ENCODE peak calls at places on chromosomes 11 and 22, in five cellular contexts. I is effector memory CD4-positive, alpha-beta T cell; L is lung; C is tibial artery; N is cardiac muscle cell. T is an unnamed sample. For H3K4me1, the result is how much of the 10 kb centered on the place peaks cover.

GRCh38 chr11:67408437-67409200 is 4.7 kb downstream of the TBC1D10C start:
- DNase-seq in I (no peak), L (no peak), C (no peak), N (no peak), T (no peak)

GRCh38 chr11:64229090-64229958 is 1.0 kb upstream of the DNAJC4 start:
- DNase-seq in I (no peak), L (no peak), C (no peak), N (no peak), T (no peak)

GRCh38 chr11:65920035-65920802 is 993 bp downstream of the DRAP1 start:
- DNase-seq in I (no peak), L (no peak), C (peak), N (no peak), T (no peak)

GRCh38 chr11:93480756-93481155 is 62.4 kb downstream of the SMCO4 start:
- DNase-seq in I (no peak), L (no peak), C (no peak), N (no peak), T (no peak)

GRCh38 chr11:106706355-106706754 is 311.9 kb downstream of the GUCY1A2 start:
- DNase-seq in I (no peak), L (no peak), C (no peak), N (no peak), T (no peak)

GRCh38 chr11:73194593-73194992 is 23.5 kb upstream of the P2RY2 start:
- DNase-seq in I (no peak), L (no peak), C (peak), N (no peak), T (no peak)

GRCh38 chr22:46033256-46034200 is 56.6 kb upstream of the WNT7B start:
- DNase-seq in I (no peak), L (no peak), C (peak), N (no peak), T (no peak)

GRCh38 chr11:72443016-72443415 is 8.7 kb upstream of the CLPB start:
- DNase-seq in I (no peak), L (no peak), C (no peak), N (no peak), T (no peak)

GRCh38 chr11:70729949-70730348 is 331.6 kb downstream of the CTTN start:
- DNase-seq in I (no peak), L (no peak), C (peak), N (no peak), T (no peak)

GRCh38 chr11:35337136-35337918 is 82.0 kb downstream of the SLC1A2 start:
- DNase-seq in I (no peak), L (no peak), C (no peak), N (no peak), T (no peak)

GRCh38 chr11:69218946-69219720 is 63.4 kb downstream of the SMIM38 start:
- DNase-seq in I (no peak), L (no peak), C (no peak), N (no peak), T (no peak)

GRCh38 chr11:47235163-47235562 is 13.5 kb downstream of the ACP2 start:
- DNase-seq in I (no peak), L (no peak), C (no peak), N (no peak), T (no peak)

GRCh38 chr11:104124979-104125378 is 39.0 kb downstream of the PDGFD start:
- DNase-seq in I (no peak), L (no peak), C (no peak), N (no peak), T (no peak)

GRCh38 chr22:49934144-49934890 is 15.9 kb downstream of the CRELD2 start:
- DNase-seq in I (peak), L (peak), C (no peak), N (no peak), T (no peak)

GRCh38 chr11:67270256-67271211 is 4.3 kb downstream of the GRK2 start:
- DNase-seq in I (no peak), L (no peak), C (peak), N (no peak), T (no peak)

GRCh38 chr11:33514079-33514690 is 186.4 kb downstream of the C11orf91 start:
- DNase-seq in I (no peak), L (no peak), C (no peak), N (no peak), T (no peak)

GRCh38 chr11:17752144-17752543 is 17.6 kb downstream of the KCNC1 start:
- DNase-seq in I (no peak), L (no peak), C (no peak), N (no peak), T (no peak)

GRCh38 chr11:122917311-122917710 is 34.8 kb downstream of the JHY start:
- DNase-seq in I (no peak), L (peak), C (no peak), N (no peak), T (no peak)

GRCh38 chr22:50305658-50306566 is 1.5 kb downstream of the PLXNB2 start:
- DNase-seq in I (no peak), L (peak), C (peak), N (peak), T (no peak)

GRCh38 chr11:16809901-16810668 is 71.6 kb downstream of the C11orf58 start:
- DNase-seq in I (no peak), L (no peak), C (peak), N (no peak), T (no peak)

GRCh38 chr22:39569066-39569465 is 1.5 kb upstream of the CACNA1I start:
- DNase-seq in I (no peak), L (no peak), C (no peak), N (no peak), T (no peak)

GRCh38 chr11:64724863-64725535 is 2.0 kb upstream of the NRXN2 start:
- DNase-seq in I (no peak), L (no peak), C (no peak), N (no peak), T (no peak)

GRCh38 chr22:37894939-37895670 is 11.0 kb upstream of the MICALL1 start:
- DNase-seq in I (no peak), L (no peak), C (no peak), N (peak), T (no peak)

GRCh38 chr11:78961186-78961782 is 386.6 kb upstream of the NARS2 start:
- DNase-seq in I (no peak), L (peak), C (no peak), N (no peak), T (peak)

GRCh38 chr11:77470971-77471370 is 2.9 kb downstream of the PAK1 start:
- DNase-seq in I (no peak), L (no peak), C (no peak), N (no peak), T (no peak)

GRCh38 chr11:119169272-119169719 is 771 bp downstream of the NLRX1 start:
- DNase-seq in I (no peak), L (peak), C (peak), N (peak), T (peak)

GRCh38 chr11:122853971-122854446 is 15.7 kb downstream of the CRTAM start:
- DNase-seq in I (no peak), L (peak), C (no peak), N (peak), T (peak)

GRCh38 chr11:84558085-84558905 is 1068.8 kb downstream of the DLG2 start:
- DNase-seq in I (no peak), L (no peak), C (no peak), N (peak), T (no peak)

GRCh38 chr11:3723014-3723708 is 52.0 kb upstream of the CHRNA10 start:
- DNase-seq in I (no peak), L (no peak), C (no peak), N (no peak), T (no peak)

GRCh38 chr11:57513911-57514537 is 1.5 kb downstream of the SLC43A1 start:
- DNase-seq in I (no peak), L (peak), C (peak), N (peak), T (no peak)

DNA sequence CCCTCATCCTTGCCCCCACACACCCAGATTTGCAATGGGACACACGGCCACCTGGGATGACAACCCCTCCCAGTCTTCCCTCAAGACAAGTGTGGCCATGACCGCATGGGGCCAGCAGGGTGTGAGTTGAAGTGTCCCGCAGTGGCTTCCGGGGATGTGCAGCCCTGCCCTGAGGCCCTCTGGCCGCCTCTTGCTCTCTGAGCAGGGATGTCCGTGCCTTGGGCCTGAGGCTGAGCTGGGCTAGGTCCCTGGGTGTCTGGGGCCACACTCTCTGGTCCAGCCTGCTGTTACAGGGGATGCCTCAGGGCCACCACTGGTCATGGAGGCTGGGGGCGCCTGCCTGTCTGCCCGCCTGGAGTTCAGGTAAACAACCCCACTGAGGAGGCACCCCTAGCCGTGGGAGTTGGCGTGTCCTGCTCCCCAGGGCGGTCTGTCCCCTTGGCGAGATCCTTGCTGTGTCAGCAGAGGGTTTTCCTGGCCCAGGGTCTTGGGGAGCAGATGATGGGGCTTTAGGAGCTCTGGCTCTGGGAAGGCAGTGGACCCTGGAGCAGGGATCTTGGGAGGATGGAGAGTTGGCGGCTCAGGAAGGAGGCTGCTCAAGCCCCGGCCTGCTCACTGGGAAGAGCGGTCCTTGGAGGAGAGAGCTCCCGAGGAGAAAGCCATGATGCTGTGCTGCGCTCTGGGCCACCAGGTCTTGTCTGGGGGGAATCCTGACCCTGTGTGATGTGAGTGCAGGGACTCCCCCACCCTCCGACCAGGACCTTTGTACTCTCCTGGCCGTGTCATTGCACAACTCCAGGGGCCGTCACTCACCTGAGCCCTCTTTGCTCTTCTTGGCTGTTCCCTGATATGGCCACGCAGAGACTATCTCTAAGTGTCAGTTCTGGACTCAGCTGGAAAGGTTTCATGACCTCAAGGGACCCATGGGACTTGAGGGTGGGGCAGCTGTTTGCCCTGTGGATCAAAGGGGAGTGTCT is 67.9 kb downstream of the KCNQ1 start:
- DNase-seq in I (no peak), L (peak), C (peak), N (no peak), T (no peak)
- H3K4me1 ChIP-seq in I (under half), L (under half), C (under half), N (under half), T (under half)

GRCh38 chr11:74684661-74685060 is 46.6 kb downstream of the CHRDL2 start:
- DNase-seq in I (no peak), L (no peak), C (no peak), N (no peak), T (no peak)

GRCh38 chr11:74683941-74684481 is 47.2 kb downstream of the CHRDL2 start:
- DNase-seq in I (no peak), L (no peak), C (peak), N (no peak), T (no peak)

GRCh38 chr11:74681686-74682651 is 49.3 kb downstream of the CHRDL2 start:
- DNase-seq in I (no peak), L (no peak), C (peak), N (no peak), T (no peak)

GRCh38 chr11:74683279-74683871 is 47.9 kb downstream of the CHRDL2 start:
- DNase-seq in I (no peak), L (no peak), C (no peak), N (no peak), T (no peak)

GRCh38 chr11:74682731-74683278 is 48.4 kb downstream of the CHRDL2 start:
- DNase-seq in I (no peak), L (no peak), C (peak), N (no peak), T (no peak)
- H3K4me3 ChIP-seq in I (no peak), L (no peak), C (peak), N (no peak), T (peak)

GRCh38 chr11:111440416-111441205 is 61.5 kb upstream of the POU2AF1 start:
- DNase-seq in I (no peak), L (no peak), C (no peak), N (no peak), T (no peak)

GRCh38 chr11:111443640-111444039 is 64.6 kb upstream of the POU2AF1 start:
- DNase-seq in I (no peak), L (no peak), C (no peak), N (no peak), T (no peak)

GRCh38 chr11:111441443-111441842 is 62.4 kb upstream of the POU2AF1 start:
- DNase-seq in I (no peak), L (no peak), C (no peak), N (no peak), T (no peak)

GRCh38 chr11:111444040-111444439 is 65.0 kb upstream of the POU2AF1 start:
- DNase-seq in I (no peak), L (no peak), C (no peak), N (no peak), T (no peak)

GRCh38 chr11:111443032-111443431 is 64.0 kb upstream of the POU2AF1 start:
- DNase-seq in I (no peak), L (no peak), C (no peak), N (no peak), T (no peak)
- H3K4me1 ChIP-seq in I (under half), L (under half), C (under half), N (under half), T (under half)

GRCh38 chr11:61642162-61642561 is 38.0 kb upstream of the DAGLA start:
- DNase-seq in I (no peak), L (no peak), C (no peak), N (no peak), T (no peak)
- H3K4me3 ChIP-seq in I (no peak), L (no peak), C (no peak), N (no peak), T (no peak)

GRCh38 chr11:9574806-9575530 is 1.5 kb downstream of the WEE1 start:
- DNase-seq in I (no peak), L (peak), C (peak), N (peak), T (no peak)
- H3K4me1 ChIP-seq in I (under half), L (under half), C (under half), N (under half), T (under half)

DNA sequence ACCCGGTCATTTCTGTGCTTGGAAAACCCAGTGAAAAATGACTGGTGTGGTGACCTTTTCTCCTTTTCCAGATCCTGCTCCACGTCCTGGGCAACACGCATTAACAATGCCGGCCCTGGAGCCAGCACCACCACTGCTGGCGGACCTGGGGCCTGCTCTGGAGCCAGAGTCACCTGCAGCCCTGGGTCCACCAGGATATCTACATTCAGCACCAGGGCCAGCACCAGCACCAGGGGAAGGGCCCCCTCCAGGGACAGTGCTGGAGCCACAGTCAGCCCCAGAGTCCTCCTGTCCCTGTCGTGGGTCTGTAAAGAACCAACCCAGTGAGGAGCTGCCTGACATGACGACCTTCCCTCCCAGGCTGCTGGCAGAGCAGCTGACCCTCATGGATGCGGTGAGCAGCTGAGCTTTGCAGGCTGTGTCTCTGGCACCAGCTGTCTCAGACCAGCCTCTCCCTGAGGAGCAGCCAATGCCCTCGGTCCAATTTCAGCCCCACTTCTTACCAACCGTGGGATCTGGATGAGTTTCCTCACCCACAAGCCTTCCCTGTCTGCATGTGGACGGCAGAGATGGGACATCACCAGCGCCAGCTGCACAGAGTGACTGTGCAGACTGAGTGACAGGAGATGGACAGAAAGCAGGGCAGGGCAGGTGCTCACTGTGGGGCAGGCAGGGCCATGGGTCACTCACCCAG is 1.9 kb downstream of the RGL4 start:
- DNase-seq in I (no peak), L (no peak), C (no peak), N (peak), T (no peak)
- H3K4me3 ChIP-seq in I (no peak), L (no peak), C (no peak), N (no peak), T (no peak)

T was measured in iPS DF 6.9.